ENCODE peak calls at places on chromosomes 13 and 19, in eight cellular contexts. Y is tibial nerve; W is NCI-H1417; A is erythroblast; J is RPMI8226; Z is occipital lobe; G is non-pigmented ciliary epithelial cell; C is activated T-cell treated with anti-CD3 and anti-CD28 coated beads, Interleukin-2, amount 50 U/mL, for 72 hours. D is an unnamed sample.

GRCh38 chr13:32284927-32285632 is 30.1 kb downstream of the ZAR1L start:
- DNase-seq in Y (peak), W (no peak), A (no peak), J (no peak), Z (peak), G (peak), C (no peak), D (peak)

GRCh38 chr19:7916137-7916907 is 1.7 kb downstream of the TGFBR3L start:
- DNase-seq in Y (no peak), W (peak), A (peak), J (peak), Z (no peak), G (no peak), C (peak), D (no peak)

GRCh38 chr19:45342911-45343310 is 2.4 kb downstream of the KLC3 start:
- DNase-seq in Y (no peak), W (no peak), A (no peak), J (no peak), Z (no peak), G (no peak), C (no peak), D (no peak)

GRCh38 chr19:31270897-31271568 is 78.2 kb downstream of the TSHZ3 start:
- DNase-seq in Y (no peak), W (no peak), A (no peak), J (no peak), Z (no peak), G (no peak), C (no peak), D (peak)

GRCh38 chr13:110628477-110628793 is 13.1 kb downstream of the NAXD start:
- DNase-seq in Y (no peak), W (no peak), A (no peak), J (no peak), Z (no peak), G (no peak), C (no peak), D (no peak)

GRCh38 chr13:95002968-95003813 is 290.8 kb upstream of the SOX21 start:
- DNase-seq in Y (no peak), W (peak), A (no peak), J (no peak), Z (no peak), G (no peak), C (no peak), D (no peak)

GRCh38 chr19:17136026-17136425 is 60.4 kb downstream of the MYO9B start:
- DNase-seq in Y (no peak), W (no peak), A (no peak), J (no peak), Z (no peak), G (no peak), C (no peak), D (no peak)

GRCh38 chr19:56269348-56269747 is 3.2 kb upstream of the EDDM13 start:
- DNase-seq in Y (no peak), W (no peak), A (no peak), J (no peak), Z (no peak), G (no peak), C (no peak), D (no peak)

GRCh38 chr19:36986601-36987000 is 70.5 kb downstream of the ZNF568 start:
- DNase-seq in Y (no peak), W (peak), A (no peak), J (no peak), Z (no peak), G (no peak), C (no peak), D (no peak)

GRCh38 chr13:101695870-101696516 is 243.5 kb downstream of the ITGBL1 start:
- DNase-seq in Y (peak), W (no peak), A (no peak), J (no peak), Z (no peak), G (no peak), C (no peak), D (no peak)

GRCh38 chr13:108734676-108735075 is 105.3 kb downstream of the MYO16 start:
- DNase-seq in Y (no peak), W (no peak), A (no peak), J (no peak), Z (no peak), G (no peak), C (no peak), D (no peak)

GRCh38 chr13:28161370-28161769 is 23.0 kb downstream of the PAN3 start:
- DNase-seq in Y (no peak), W (no peak), A (peak), J (no peak), Z (no peak), G (no peak), C (no peak), D (no peak)

GRCh38 chr13:92307752-92308151 is 909.3 kb downstream of the GPC5 start:
- DNase-seq in Y (no peak), W (no peak), A (no peak), J (no peak), Z (no peak), G (no peak), C (no peak), D (no peak)

GRCh38 chr19:13043285-13043684 is 48.0 kb downstream of the NFIX start:
- DNase-seq in Y (no peak), W (peak), A (no peak), J (no peak), Z (no peak), G (no peak), C (no peak), D (no peak)

GRCh38 chr19:39195755-39196154 is 1.0 kb upstream of the NCCRP1 start:
- DNase-seq in Y (no peak), W (peak), A (no peak), J (no peak), Z (no peak), G (no peak), C (no peak), D (no peak)

GRCh38 chr13:79485014-79485441 is 4.1 kb downstream of the NDFIP2 start:
- DNase-seq in Y (no peak), W (no peak), A (no peak), J (no peak), Z (no peak), G (peak), C (no peak), D (peak)

GRCh38 chr13:99617474-99618255 is 116.4 kb downstream of the TM9SF2 start:
- DNase-seq in Y (peak), W (peak), A (peak), J (peak), Z (no peak), G (no peak), C (no peak), D (peak)

GRCh38 chr19:38284422-38284821 is 19.6 kb upstream of the C19orf33 start:
- DNase-seq in Y (no peak), W (no peak), A (no peak), J (no peak), Z (no peak), G (no peak), C (no peak), D (no peak)

GRCh38 chr13:26255717-26256277 is 1.9 kb downstream of the CDK8 start:
- DNase-seq in Y (no peak), W (peak), A (peak), J (peak), Z (no peak), G (no peak), C (no peak), D (no peak)

D was measured in adrenal gland.